ENCODE peak calls at places on chromosome X, in five cellular contexts. M is K562; I is endothelial cell; E is stimulated activated CD4-positive, alpha-beta T cell treated with anti-CD3 and anti-CD28 coated beads, Interleukin-12 subunit alpha, Interleukin-12 subunit beta, amount 100 ng/mL, for 4 hours; O is uterus. N is an unnamed sample.

GRCh38 chrX:134013092-134013497 is 27.7 kb upstream of the GPC3 start:
- DNase-seq in O (no peak), I (no peak), E (no peak), M (no peak), N (no peak)

GRCh38 chrX:19889582-19890342 is 2.4 kb upstream of the SH3KBP1 start:
- DNase-seq in I (no peak), M (peak), O (no peak), E (peak), N (peak)

GRCh38 chrX:15946783-15947550 is 92.4 kb upstream of the AP1S2 start:
- DNase-seq in E (no peak), I (no peak), O (no peak), M (no peak), N (no peak)

GRCh38 chrX:153416781-153417180 is 5.5 kb downstream of the ZFP92 start:
- DNase-seq in O (no peak), I (no peak), M (peak), E (no peak), N (no peak)

GRCh38 chrX:154412468-154412867 is 1.1 kb downstream of the TAFAZZIN start:
- DNase-seq in E (peak), M (no peak), O (no peak), I (peak), N (peak)

GRCh38 chrX:153708415-153708814 is 15.8 kb downstream of the BCAP31 start:
- DNase-seq in E (peak), I (peak), O (peak), M (peak), N (peak)

GRCh38 chrX:3232262-3232950 is 114.0 kb downstream of the MXRA5 start:
- DNase-seq in E (no peak), I (no peak), O (no peak), M (no peak), N (no peak)

GRCh38 chrX:140274761-140275525 is 229.9 kb downstream of the SOX3 start:
- DNase-seq in M (no peak), E (no peak), O (no peak), I (no peak), N (no peak)

GRCh38 chrX:120740072-120740471 is 110.2 kb upstream of the C1GALT1C1 start:
- DNase-seq in O (no peak), E (no peak), I (no peak), M (no peak), N (no peak)

GRCh38 chrX:30812326-30812725 is 76.7 kb downstream of the TAB3 start:
- DNase-seq in M (no peak), I (no peak), O (no peak), E (no peak), N (peak)

GRCh38 chrX:109774136-109774535 is 41.1 kb upstream of the ACSL4 start:
- DNase-seq in E (no peak), I (no peak), O (no peak), M (no peak), N (no peak)

GRCh38 chrX:55486736-55487135 is 2.9 kb downstream of the USP51 start:
- DNase-seq in I (no peak), O (no peak), M (no peak), E (no peak), N (no peak)

GRCh38 chrX:83022020-83022419 is 486.1 kb upstream of the POU3F4 start:
- DNase-seq in O (no peak), I (no peak), M (no peak), E (no peak), N (no peak)

GRCh38 chrX:76802698-76803097 is 375.2 kb downstream of the MAGEE1 start:
- DNase-seq in E (no peak), M (no peak), I (no peak), O (no peak), N (no peak)

GRCh38 chrX:153818571-153819397 is 11.6 kb downstream of the PDZD4 start:
- DNase-seq in E (peak), M (peak), I (peak), O (no peak), N (no peak)

GRCh38 chrX:115898382-115899001 is 272.1 kb upstream of the AGTR2 start:
- DNase-seq in I (peak), O (peak), M (peak), E (no peak), N (peak)

GRCh38 chrX:1899841-1900240 is 285.0 kb downstream of the ASMT start:
- DNase-seq in O (no peak), M (no peak), E (no peak), I (no peak), N (no peak)

GRCh38 chrX:23008431-23009099 is 8.8 kb downstream of the DDX53 start:
- DNase-seq in O (no peak), M (no peak), I (no peak), E (no peak), N (peak)

GRCh38 chrX:52979568-52979967 is 21.2 kb upstream of the FAM156A start:
- DNase-seq in M (no peak), E (no peak), I (no peak), O (no peak), N (no peak)

GRCh38 chrX:3962511-3963350 is 249.3 kb upstream of the PRKX start:
- DNase-seq in E (no peak), I (peak), O (no peak), M (peak), N (peak)

GRCh38 chrX:34918091-34918736 is 24.4 kb upstream of the FAM47B start:
- DNase-seq in O (no peak), E (no peak), I (no peak), M (no peak), N (no peak)

GRCh38 chrX:1661048-1661921 is 46.4 kb downstream of the ASMT start:
- DNase-seq in E (peak), M (peak), I (no peak), O (peak), N (peak)

GRCh38 chrX:101973066-101973465 is 41.2 kb upstream of the ZMAT1 start:
- DNase-seq in O (no peak), E (no peak), I (no peak), M (no peak), N (no peak)

GRCh38 chrX:71533850-71534515 is 1.1 kb downstream of the OGT start:
- DNase-seq in M (peak), E (peak), I (peak), O (peak), N (peak)

N was measured in GM12865.